ENCODE peak calls at places on chromosomes 16 and 17, in eight cellular contexts. One of them, this sample, is unnamed.

GRCh38 chr16:58196898-58197313 is 1.0 kb downstream of the CSNK2A2 start:
- DNase-seq in kidney epithelial cell: no peak
- DNase-seq in NCI-H1694: no peak
- DNase-seq in choroid plexus epithelial cell: peak; percentile 6
- DNase-seq in substantia nigra: no peak
- DNase-seq in AG08395: peak; percentile 46
- DNase-seq in natural killer cell: no peak
- DNase-seq in NCI-H187: no peak
- DNase-seq in this sample: no peak

GRCh38 chr17:43767053-43767712 is 8.6 kb upstream of the SOST start:
- DNase-seq in kidney epithelial cell: no peak
- DNase-seq in NCI-H1694: no peak
- DNase-seq in choroid plexus epithelial cell: no peak
- DNase-seq in substantia nigra: no peak
- DNase-seq in AG08395: no peak
- DNase-seq in natural killer cell: no peak
- DNase-seq in NCI-H187: no peak
- DNase-seq in this sample: no peak

GRCh38 chr17:82097919-82098168 is 192 bp downstream of the FASN start:
- DNase-seq in kidney epithelial cell: no peak
- DNase-seq in NCI-H1694: no peak
- DNase-seq in choroid plexus epithelial cell: no peak
- DNase-seq in substantia nigra: no peak
- DNase-seq in AG08395: no peak
- DNase-seq in natural killer cell: no peak
- DNase-seq in NCI-H187: no peak
- DNase-seq in this sample: no peak

GRCh38 chr16:11361751-11362742 is 16.8 kb downstream of the RMI2 start:
- DNase-seq in kidney epithelial cell: no peak
- DNase-seq in NCI-H1694: no peak
- DNase-seq in choroid plexus epithelial cell: no peak
- DNase-seq in substantia nigra: no peak
- DNase-seq in AG08395: no peak
- DNase-seq in natural killer cell: no peak
- DNase-seq in NCI-H187: no peak
- DNase-seq in this sample: no peak

GRCh38 chr17:47665655-47666054 is 15.9 kb downstream of the KPNB1 start:
- DNase-seq in kidney epithelial cell: no peak
- DNase-seq in NCI-H1694: no peak
- DNase-seq in choroid plexus epithelial cell: peak; percentile 67
- DNase-seq in substantia nigra: no peak
- DNase-seq in AG08395: peak; percentile 22
- DNase-seq in natural killer cell: no peak
- DNase-seq in NCI-H187: no peak
- DNase-seq in this sample: no peak

GRCh38 chr16:57069635-57070350 is 22.6 kb upstream of the CPNE2 start:
- DNase-seq in kidney epithelial cell: no peak
- DNase-seq in NCI-H1694: no peak
- DNase-seq in choroid plexus epithelial cell: no peak
- DNase-seq in substantia nigra: no peak
- DNase-seq in AG08395: no peak
- DNase-seq in natural killer cell: no peak
- DNase-seq in NCI-H187: no peak
- DNase-seq in this sample: no peak

GRCh38 chr17:18027280-18027679 is 11.7 kb downstream of the ATPAF2 start:
- DNase-seq in kidney epithelial cell: no peak
- DNase-seq in NCI-H1694: no peak
- DNase-seq in choroid plexus epithelial cell: no peak
- DNase-seq in substantia nigra: no peak
- DNase-seq in AG08395: no peak
- DNase-seq in natural killer cell: no peak
- DNase-seq in NCI-H187: no peak
- DNase-seq in this sample: no peak

GRCh38 chr16:85963746-85964370 is 64.9 kb downstream of the IRF8 start:
- DNase-seq in kidney epithelial cell: no peak
- DNase-seq in NCI-H1694: no peak
- DNase-seq in choroid plexus epithelial cell: peak; percentile 12
- DNase-seq in substantia nigra: peak; percentile 21
- DNase-seq in AG08395: no peak
- DNase-seq in natural killer cell: no peak
- DNase-seq in NCI-H187: no peak
- DNase-seq in this sample: no peak

GRCh38 chr16:88010971-88011483 is 59.8 kb downstream of the BANP start:
- DNase-seq in kidney epithelial cell: no peak
- DNase-seq in NCI-H1694: no peak
- DNase-seq in choroid plexus epithelial cell: no peak
- DNase-seq in substantia nigra: no peak
- DNase-seq in AG08395: no peak
- DNase-seq in natural killer cell: no peak
- DNase-seq in NCI-H187: no peak
- DNase-seq in this sample: no peak

GRCh38 chr16:57475711-57476339 is 10.5 kb downstream of the DOK4 start:
- DNase-seq in kidney epithelial cell: no peak
- DNase-seq in NCI-H1694: no peak
- DNase-seq in choroid plexus epithelial cell: peak; percentile 71
- DNase-seq in substantia nigra: peak; percentile 20
- DNase-seq in AG08395: no peak
- DNase-seq in natural killer cell: peak; percentile 71
- DNase-seq in NCI-H187: no peak
- DNase-seq in this sample: no peak

GRCh38 chr17:62819511-62820221 is 11.6 kb upstream of the MARCHF10 start:
- DNase-seq in kidney epithelial cell: peak; percentile 97
- DNase-seq in NCI-H1694: peak; percentile 72
- DNase-seq in choroid plexus epithelial cell: peak; percentile 99
- DNase-seq in substantia nigra: no peak
- DNase-seq in AG08395: peak; percentile 94
- DNase-seq in natural killer cell: no peak
- DNase-seq in NCI-H187: no peak
- DNase-seq in this sample: peak; percentile 93

GRCh38 chr16:21260870-21261791 is 17.0 kb downstream of the CRYM start:
- DNase-seq in kidney epithelial cell: peak; percentile 96
- DNase-seq in NCI-H1694: no peak
- DNase-seq in choroid plexus epithelial cell: peak; percentile 71
- DNase-seq in substantia nigra: no peak
- DNase-seq in AG08395: peak; percentile 61
- DNase-seq in natural killer cell: no peak
- DNase-seq in NCI-H187: no peak
- DNase-seq in this sample: peak; percentile 94

GRCh38 chr17:62392908-62393307 is 12.6 kb downstream of the EFCAB3 start:
- DNase-seq in kidney epithelial cell: no peak
- DNase-seq in NCI-H1694: no peak
- DNase-seq in choroid plexus epithelial cell: no peak
- DNase-seq in substantia nigra: no peak
- DNase-seq in AG08395: no peak
- DNase-seq in natural killer cell: no peak
- DNase-seq in NCI-H187: no peak
- DNase-seq in this sample: no peak

GRCh38 chr16:54647731-54648221 is 282.9 kb upstream of the IRX5 start:
- DNase-seq in kidney epithelial cell: no peak
- DNase-seq in NCI-H1694: no peak
- DNase-seq in choroid plexus epithelial cell: no peak
- DNase-seq in substantia nigra: no peak
- DNase-seq in AG08395: no peak
- DNase-seq in natural killer cell: no peak
- DNase-seq in NCI-H187: no peak
- DNase-seq in this sample: no peak

GRCh38 chr16:89473791-89474414 is 16.5 kb downstream of the ANKRD11 start:
- DNase-seq in kidney epithelial cell: no peak
- DNase-seq in NCI-H1694: no peak
- DNase-seq in choroid plexus epithelial cell: peak; percentile 43
- DNase-seq in substantia nigra: no peak
- DNase-seq in AG08395: no peak
- DNase-seq in natural killer cell: no peak
- DNase-seq in NCI-H187: no peak
- DNase-seq in this sample: no peak

GRCh38 chr17:49076575-49077384 is 55.8 kb upstream of the B4GALNT2 start:
- DNase-seq in kidney epithelial cell: no peak
- DNase-seq in NCI-H1694: no peak
- DNase-seq in choroid plexus epithelial cell: peak; percentile 92
- DNase-seq in substantia nigra: no peak
- DNase-seq in AG08395: peak; percentile 72
- DNase-seq in natural killer cell: no peak
- DNase-seq in NCI-H187: no peak
- DNase-seq in this sample: peak; percentile 55

GRCh38 chr17:67105213-67105612 is 60.9 kb downstream of the CACNG1 start:
- DNase-seq in kidney epithelial cell: no peak
- DNase-seq in NCI-H1694: no peak
- DNase-seq in choroid plexus epithelial cell: peak; percentile 69
- DNase-seq in substantia nigra: no peak
- DNase-seq in AG08395: peak; percentile 30
- DNase-seq in natural killer cell: no peak
- DNase-seq in NCI-H187: no peak
- DNase-seq in this sample: no peak

GRCh38 chr16:84234656-84235285 is 5.0 kb downstream of the KCNG4 start:
- DNase-seq in kidney epithelial cell: no peak
- DNase-seq in NCI-H1694: no peak
- DNase-seq in choroid plexus epithelial cell: no peak
- DNase-seq in substantia nigra: no peak
- DNase-seq in AG08395: no peak
- DNase-seq in natural killer cell: no peak
- DNase-seq in NCI-H187: no peak
- DNase-seq in this sample: no peak

GRCh38 chr16:69040144-69040909 is 65.1 kb upstream of the HAS3 start:
- DNase-seq in kidney epithelial cell: no peak
- DNase-seq in NCI-H1694: no peak
- DNase-seq in choroid plexus epithelial cell: peak; percentile 77
- DNase-seq in substantia nigra: no peak
- DNase-seq in AG08395: peak; percentile 17
- DNase-seq in natural killer cell: no peak
- DNase-seq in NCI-H187: no peak
- DNase-seq in this sample: peak; percentile 40

GRCh38 chr17:28151001-28151400 is 108.5 kb downstream of the NLK start:
- DNase-seq in kidney epithelial cell: no peak
- DNase-seq in NCI-H1694: no peak
- DNase-seq in choroid plexus epithelial cell: no peak
- DNase-seq in substantia nigra: no peak
- DNase-seq in AG08395: no peak
- DNase-seq in natural killer cell: no peak
- DNase-seq in NCI-H187: no peak
- DNase-seq in this sample: no peak

GRCh38 chr16:57736419-57737281 is 1.1 kb downstream of the KATNB1 start:
- DNase-seq in kidney epithelial cell: peak; percentile 50
- DNase-seq in NCI-H1694: peak; percentile 40
- DNase-seq in choroid plexus epithelial cell: peak; percentile 84
- DNase-seq in substantia nigra: peak; percentile 26
- DNase-seq in AG08395: peak; percentile 75
- DNase-seq in natural killer cell: no peak
- DNase-seq in NCI-H187: no peak
- DNase-seq in this sample: peak; percentile 84

GRCh38 chr16:65754799-65755691 is 611.4 kb upstream of the CDH5 start:
- DNase-seq in kidney epithelial cell: no peak
- DNase-seq in NCI-H1694: no peak
- DNase-seq in choroid plexus epithelial cell: no peak
- DNase-seq in substantia nigra: no peak
- DNase-seq in AG08395: peak; percentile 81
- DNase-seq in natural killer cell: no peak
- DNase-seq in NCI-H187: no peak
- DNase-seq in this sample: no peak

GRCh38 chr17:4845128-4845527 is 12.0 kb downstream of the MINK1 start:
- DNase-seq in kidney epithelial cell: no peak
- DNase-seq in NCI-H1694: no peak
- DNase-seq in choroid plexus epithelial cell: no peak
- DNase-seq in substantia nigra: peak; percentile 22
- DNase-seq in AG08395: no peak
- DNase-seq in natural killer cell: no peak
- DNase-seq in NCI-H187: no peak
- DNase-seq in this sample: no peak

GRCh38 chr16:57984443-57985203 is 13.7 kb upstream of the CNGB1 start:
- DNase-seq in kidney epithelial cell: peak; percentile 64
- DNase-seq in NCI-H1694: no peak
- DNase-seq in choroid plexus epithelial cell: peak; percentile 72
- DNase-seq in substantia nigra: peak; percentile 71
- DNase-seq in AG08395: peak; percentile 48
- DNase-seq in natural killer cell: peak; percentile 73
- DNase-seq in NCI-H187: no peak
- DNase-seq in this sample: peak; percentile 58

GRCh38 chr16:86398622-86399021 is 111.7 kb upstream of the FOXF1 start:
- DNase-seq in kidney epithelial cell: no peak
- DNase-seq in NCI-H1694: no peak
- DNase-seq in choroid plexus epithelial cell: peak; percentile 44
- DNase-seq in substantia nigra: no peak
- DNase-seq in AG08395: no peak
- DNase-seq in natural killer cell: no peak
- DNase-seq in NCI-H187: no peak
- DNase-seq in this sample: peak; percentile 62

GRCh38 chr16:51374346-51374745 is 223.3 kb upstream of the SALL1 start:
- DNase-seq in kidney epithelial cell: peak; percentile 61
- DNase-seq in NCI-H1694: no peak
- DNase-seq in choroid plexus epithelial cell: peak; percentile 94
- DNase-seq in substantia nigra: no peak
- DNase-seq in AG08395: peak; percentile 90
- DNase-seq in natural killer cell: no peak
- DNase-seq in NCI-H187: no peak
- DNase-seq in this sample: peak; percentile 22

GRCh38 chr16:89883346-89884040 is 10.1 kb downstream of the TCF25 start:
- DNase-seq in kidney epithelial cell: no peak
- DNase-seq in NCI-H1694: no peak
- DNase-seq in choroid plexus epithelial cell: no peak
- DNase-seq in substantia nigra: no peak
- DNase-seq in AG08395: no peak
- DNase-seq in natural killer cell: no peak
- DNase-seq in NCI-H187: no peak
- DNase-seq in this sample: no peak

GRCh38 chr17:50476545-50477315 is 1.9 kb upstream of the RSAD1 start:
- DNase-seq in kidney epithelial cell: no peak
- DNase-seq in NCI-H1694: no peak
- DNase-seq in choroid plexus epithelial cell: no peak
- DNase-seq in substantia nigra: no peak
- DNase-seq in AG08395: no peak
- DNase-seq in natural killer cell: no peak
- DNase-seq in NCI-H187: no peak
- DNase-seq in this sample: no peak

GRCh38 chr16:66844342-66845079 is at the start of gene CA7:
- DNase-seq in kidney epithelial cell: no peak
- DNase-seq in NCI-H1694: no peak
- DNase-seq in choroid plexus epithelial cell: no peak
- DNase-seq in substantia nigra: no peak
- DNase-seq in AG08395: no peak
- DNase-seq in natural killer cell: peak; percentile 11
- DNase-seq in NCI-H187: no peak
- DNase-seq in this sample: no peak